ENCODE peak calls at places on chromosomes 4 and X, in four cellular contexts. B is AG04450; C is body of pancreas; M is activated CD8-positive, alpha-beta T cell treated with anti-CD3 and anti-CD28 coated beads for 36 hours. P is an unnamed sample.

GRCh38 chr4:73341454-73341853 is 62.6 kb upstream of the ALB start:
- DNase-seq in M (peak), C (peak), B (peak), P (peak)

GRCh38 chr4:68451246-68452211 is 4.3 kb downstream of the TMPRSS11E start:
- DNase-seq in M (peak), B (no peak), C (no peak), P (no peak)

GRCh38 chr4:173517781-173518371 is 12.2 kb downstream of the HAND2 start:
- DNase-seq in C (no peak), M (no peak), B (no peak), P (no peak)

GRCh38 chr4:140117946-140118345 is 36.0 kb downstream of the MAML3 start:
- DNase-seq in C (no peak), M (no peak), B (no peak), P (no peak)

GRCh38 chr4:20506827-20507226 is 193.4 kb upstream of the PACRGL start:
- DNase-seq in M (no peak), B (no peak), C (no peak), P (no peak)

GRCh38 chr4:45317276-45317675 is 590.9 kb upstream of the GNPDA2 start:
- DNase-seq in M (no peak), C (no peak), B (no peak), P (no peak)

GRCh38 chr4:129672941-129673340 is 577.0 kb downstream of the C4orf33 start:
- DNase-seq in M (no peak), C (no peak), B (no peak), P (no peak)

GRCh38 chr4:13559414-13559813 is 15.1 kb upstream of the NKX3-2 start:
- DNase-seq in C (no peak), M (no peak), B (peak), P (no peak)

GRCh38 chr4:139028191-139028661 is 12.6 kb downstream of the NOCT start:
- DNase-seq in B (no peak), C (peak), M (no peak), P (no peak)

GRCh38 chr4:6201580-6202091 is 1.3 kb upstream of the JAKMIP1 start:
- DNase-seq in M (peak), C (no peak), B (no peak), P (peak)

GRCh38 chr4:52126946-52127345 is 75.8 kb downstream of the SPATA18 start:
- DNase-seq in C (no peak), M (no peak), B (no peak), P (no peak)

GRCh38 chr4:121726642-121727268 is 30.0 kb upstream of the ANXA5 start:
- DNase-seq in M (peak), B (no peak), C (no peak), P (peak)

GRCh38 chr4:159355456-159355855 is 252.6 kb downstream of the RAPGEF2 start:
- DNase-seq in B (no peak), M (no peak), C (no peak), P (no peak)

GRCh38 chr4:83150563-83151330 is 36.2 kb upstream of the PLAC8 start:
- DNase-seq in M (no peak), B (no peak), C (no peak), P (no peak)

GRCh38 chrX:115229337-115229991 is 4.4 kb downstream of the LRCH2 start:
- DNase-seq in B (no peak), C (no peak), M (no peak), P (no peak)

GRCh38 chrX:3680459-3680858 is 33.0 kb downstream of the PRKX start:
- DNase-seq in M (no peak), C (no peak), B (no peak), P (no peak)

GRCh38 chr4:107519057-107519456 is 201.0 kb downstream of the PAPSS1 start:
- DNase-seq in B (no peak), C (peak), M (peak), P (no peak)

GRCh38 chrX:27674491-27674890 is 84.3 kb downstream of the DCAF8L2 start:
- DNase-seq in M (no peak), B (no peak), C (no peak), P (no peak)

GRCh38 chrX:93454509-93454908 is 218.9 kb downstream of the NAP1L3 start:
- DNase-seq in M (no peak), B (no peak), C (no peak), P (no peak)

GRCh38 chrX:69024931-69025330 is 140.3 kb downstream of the PJA1 start:
- DNase-seq in B (peak), M (no peak), C (peak), P (no peak)

GRCh38 chrX:154712781-154713391 is 38.0 kb downstream of the GAB3 start:
- DNase-seq in B (no peak), C (no peak), M (peak), P (peak)

DNA sequence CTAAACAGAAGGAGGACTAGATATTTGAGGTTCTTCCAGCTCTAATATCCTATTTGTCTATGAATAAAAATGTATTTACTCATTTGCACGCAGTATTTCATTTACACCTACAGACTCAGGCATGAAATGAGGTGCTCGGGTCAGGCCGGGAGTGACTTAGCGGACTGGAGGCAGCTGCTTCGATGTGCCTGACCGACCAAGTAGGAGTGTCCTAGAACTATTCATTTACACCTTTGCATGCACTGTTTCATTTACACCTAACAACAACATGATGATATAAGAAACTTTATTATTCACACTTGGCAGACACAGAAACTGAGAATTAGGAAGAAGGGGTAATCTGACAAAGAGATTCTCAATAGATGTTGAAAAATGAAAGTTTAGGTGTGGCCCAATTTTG is 28.7 kb upstream of the FAT1 start:
- DNase-seq in M (no peak), B (no peak), C (no peak), P (no peak)
- TF ChIP-seq CTCF in M (no peak), B (no peak), C (no peak), P (no peak)

DNA sequence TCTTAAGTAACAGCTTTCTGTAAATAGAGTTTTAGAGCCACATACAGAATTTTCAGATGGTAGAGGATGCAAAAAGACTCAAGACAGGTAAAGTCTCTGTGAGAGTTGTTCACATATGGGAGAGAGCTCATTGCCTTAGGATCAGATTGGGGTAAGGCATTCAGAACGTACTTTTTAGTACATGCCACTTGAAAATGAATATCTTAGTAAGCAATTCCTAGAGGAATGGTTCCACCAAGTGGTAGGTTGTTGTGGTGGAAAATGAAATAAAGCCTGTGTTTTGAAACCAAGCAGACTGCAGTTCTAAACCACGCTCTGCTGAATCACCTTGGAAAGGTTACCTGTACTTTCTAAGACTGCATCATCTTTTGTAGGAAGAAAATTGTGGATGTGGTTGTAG is 547.0 kb upstream of the LCORL start:
- DNase-seq in C (no peak), M (no peak), B (no peak), P (no peak)
- TF ChIP-seq CTCF in C (peak), M (no peak), B (no peak), P (no peak)

DNA sequence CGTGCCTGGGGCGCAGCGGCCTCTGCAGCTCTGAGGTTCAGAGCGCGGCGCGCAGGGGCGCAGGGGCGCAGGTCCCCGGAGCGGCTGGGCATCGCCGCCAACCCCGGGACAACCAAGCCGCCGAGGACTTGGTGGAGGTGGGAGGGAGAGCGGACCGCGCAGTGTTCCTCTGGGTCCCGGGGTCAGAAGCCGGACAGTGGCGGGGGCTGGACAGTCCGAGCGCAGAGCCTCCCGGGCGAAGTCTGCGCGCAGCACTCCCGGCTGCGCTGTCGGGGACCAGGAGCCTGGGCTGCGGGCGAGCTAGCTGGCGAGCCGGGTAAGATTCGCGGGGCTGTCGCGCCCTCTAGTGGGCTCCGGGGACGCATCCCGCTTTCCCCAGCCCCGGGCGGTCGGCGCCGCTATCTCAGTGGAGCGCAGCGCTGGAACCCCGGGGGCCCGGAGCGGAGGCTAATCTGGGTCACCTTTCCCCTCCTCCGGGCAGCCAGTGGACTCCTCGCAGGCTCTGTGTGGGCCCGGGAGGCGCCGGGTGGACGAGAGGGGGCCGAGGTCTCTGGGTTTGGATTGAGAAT is 4.1 kb downstream of the PDGFRA start:
- DNase-seq in B (peak), M (peak), C (peak), P (peak)
- TF ChIP-seq CTCF in B (peak), M (peak), C (peak), P (peak)

GRCh38 chr4:31175242-31175910 is 455.2 kb downstream of the PCDH7 start:
- DNase-seq in B (no peak), C (no peak), M (no peak), P (no peak)
- TF ChIP-seq CTCF in B (no peak), C (no peak), M (no peak), P (no peak)

DNA sequence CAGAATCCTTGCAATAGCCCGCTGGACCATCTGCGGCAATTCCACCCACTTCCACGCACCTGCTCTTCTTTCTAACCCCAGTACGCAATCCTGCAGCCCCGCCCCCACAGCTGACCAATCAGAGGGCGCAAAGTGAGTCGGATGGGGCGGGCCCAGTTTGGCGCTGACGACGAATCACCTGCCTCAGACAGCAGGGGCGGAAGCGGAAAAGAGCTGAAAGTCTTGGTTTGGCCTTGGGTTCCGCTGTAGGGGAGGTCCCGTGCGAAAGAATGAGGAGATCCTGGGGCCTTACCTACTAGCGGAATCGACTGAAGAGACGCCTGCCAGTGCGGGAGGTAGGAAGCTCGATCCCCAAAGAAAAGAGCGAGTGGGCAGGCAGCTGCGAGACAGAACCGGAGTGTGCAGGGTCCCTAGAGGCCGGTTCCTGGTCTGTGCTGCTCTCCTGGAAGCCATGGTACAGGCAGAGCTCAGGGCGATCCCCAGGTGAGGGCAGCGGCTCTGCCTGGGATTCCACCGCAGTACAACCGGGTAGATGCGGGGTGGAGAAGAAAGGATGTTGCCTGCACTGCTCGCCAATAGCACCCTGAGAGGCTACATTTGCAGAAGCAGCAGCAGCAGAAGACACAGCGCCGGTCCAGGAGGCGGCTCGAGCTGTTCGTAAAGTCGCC is at the start of gene TMEM184C:
- DNase-seq in M (peak), B (peak), C (peak), P (peak)
- TF ChIP-seq CTCF in M (no peak), B (peak), C (peak), P (no peak)

DNA sequence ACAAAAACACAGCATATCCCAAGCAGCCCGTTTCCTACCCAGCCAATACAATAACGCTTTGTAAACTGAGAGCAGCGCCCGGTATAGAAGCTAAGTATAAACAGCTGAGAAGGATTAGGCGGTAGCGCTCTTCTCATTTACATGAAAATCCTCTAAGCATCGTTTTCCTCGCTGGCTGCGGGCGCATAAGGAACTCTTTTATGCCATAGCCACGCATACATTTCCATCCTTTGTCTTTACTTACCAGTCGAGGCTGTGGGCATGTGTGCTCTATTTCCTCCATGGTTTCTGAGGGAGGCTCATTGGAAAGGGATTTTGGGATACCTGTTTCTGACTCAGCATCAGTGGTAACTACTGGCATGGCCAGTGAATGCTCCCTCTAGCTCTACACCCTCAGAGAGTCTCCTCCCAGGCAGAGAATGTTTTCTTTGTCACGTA is 383 bp downstream of the PCYT1B start:
- DNase-seq in C (no peak), M (no peak), B (no peak), P (no peak)
- TF ChIP-seq CTCF in C (no peak), M (no peak), B (no peak), P (no peak)

DNA sequence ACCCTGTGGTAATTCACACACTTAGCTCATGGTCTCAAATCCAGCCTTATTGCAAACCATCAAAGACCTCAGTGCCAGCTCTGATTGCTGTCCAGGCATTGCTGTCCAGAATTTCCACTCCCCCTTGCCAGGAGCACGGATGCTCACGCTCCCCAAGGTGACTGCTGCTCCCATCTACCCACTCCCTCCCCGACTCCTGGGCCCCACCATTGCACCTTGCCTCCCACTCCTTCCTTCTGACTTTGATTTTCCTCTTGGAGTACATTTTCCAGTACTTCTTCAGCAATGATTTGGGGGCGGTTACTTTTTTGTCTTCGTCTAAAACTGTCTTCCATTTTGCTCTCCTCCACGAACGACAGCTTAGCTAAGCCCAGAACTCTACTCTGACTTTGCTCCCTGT is 11.5 kb downstream of the ZFYVE28 start:
- DNase-seq in C (no peak), B (no peak), M (no peak), P (no peak)
- TF ChIP-seq CTCF in C (no peak), B (no peak), M (no peak), P (no peak)

DNA sequence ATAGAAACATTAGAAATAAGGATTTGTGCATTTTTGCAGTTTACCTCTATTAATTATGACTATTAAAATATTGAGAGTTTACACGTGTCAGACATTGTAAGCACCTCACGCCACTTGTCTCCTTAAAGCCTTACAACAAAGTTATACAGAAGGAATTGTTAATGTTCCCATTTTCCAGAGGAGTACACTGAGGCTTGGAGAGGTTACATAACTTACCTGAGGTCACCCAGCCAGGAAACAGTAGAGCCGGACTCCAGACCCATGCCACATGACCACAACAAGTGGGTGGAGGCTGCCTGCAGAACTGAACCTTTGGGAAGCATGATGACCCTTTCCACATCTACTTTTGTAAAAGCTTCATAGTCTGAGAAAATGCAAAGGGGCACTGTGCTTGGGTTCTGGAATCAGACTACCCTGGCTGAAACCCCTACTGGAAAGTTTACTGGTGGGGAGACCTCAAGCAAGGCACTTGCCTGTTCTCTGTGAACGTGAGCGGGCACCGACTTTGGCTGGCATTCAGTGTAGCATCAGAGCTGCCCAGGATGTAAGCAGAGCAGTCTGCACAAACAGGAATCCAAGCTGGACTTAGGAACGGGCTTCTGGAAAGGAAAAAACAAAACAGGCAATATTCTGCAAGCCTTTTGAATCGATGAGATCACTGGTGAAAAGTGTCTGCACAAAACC is 901 bp downstream of the CLRN2 start:
- DNase-seq in C (no peak), B (no peak), M (no peak), P (no peak)
- TF ChIP-seq CTCF in C (no peak), B (no peak), M (no peak), P (no peak)

P was measured in GM10248.